ENCODE peak calls at places on chromosomes 7 and 10, in four cellular contexts. One of them, this sample, is unnamed.

GRCh38 chr7:148772297-148773089 is 73.8 kb downstream of the CUL1 start:
- DNase-seq in transverse colon: no peak
- DNase-seq in ovary: no peak
- DNase-seq in HCT116: peak
- DNase-seq in this sample: no peak

GRCh38 chr10:113135025-113135424 is 185.0 kb downstream of the TCF7L2 start:
- DNase-seq in transverse colon: no peak
- DNase-seq in ovary: no peak
- DNase-seq in HCT116: no peak
- DNase-seq in this sample: no peak

GRCh38 chr10:130021373-130021950 is 57.4 kb upstream of the EBF3 start:
- DNase-seq in transverse colon: no peak
- DNase-seq in ovary: no peak
- DNase-seq in HCT116: no peak
- DNase-seq in this sample: no peak

GRCh38 chr7:46007194-46007593 is 86.1 kb upstream of the IGFBP3 start:
- DNase-seq in transverse colon: no peak
- DNase-seq in ovary: no peak
- DNase-seq in HCT116: no peak
- DNase-seq in this sample: no peak

GRCh38 chr10:10891437-10891836 is 126.2 kb upstream of the CELF2 start:
- DNase-seq in transverse colon: no peak
- DNase-seq in ovary: no peak
- DNase-seq in HCT116: no peak
- DNase-seq in this sample: no peak

GRCh38 chr7:155003215-155003999 is 483 bp upstream of the PAXIP1 start:
- DNase-seq in transverse colon: peak
- DNase-seq in ovary: peak
- DNase-seq in HCT116: peak
- DNase-seq in this sample: peak

GRCh38 chr10:97685395-97685958 is 1.6 kb downstream of the AVPI1 start:
- DNase-seq in transverse colon: peak
- DNase-seq in ovary: peak
- DNase-seq in HCT116: peak
- DNase-seq in this sample: peak

GRCh38 chr7:98520356-98520932 is 96.6 kb upstream of the NPTX2 start:
- DNase-seq in transverse colon: no peak
- DNase-seq in ovary: no peak
- DNase-seq in HCT116: peak
- DNase-seq in this sample: peak

GRCh38 chr10:110431659-110432058 is 66.0 kb upstream of the DUSP5 start:
- DNase-seq in transverse colon: no peak
- DNase-seq in ovary: no peak
- DNase-seq in HCT116: no peak
- DNase-seq in this sample: no peak

DNA sequence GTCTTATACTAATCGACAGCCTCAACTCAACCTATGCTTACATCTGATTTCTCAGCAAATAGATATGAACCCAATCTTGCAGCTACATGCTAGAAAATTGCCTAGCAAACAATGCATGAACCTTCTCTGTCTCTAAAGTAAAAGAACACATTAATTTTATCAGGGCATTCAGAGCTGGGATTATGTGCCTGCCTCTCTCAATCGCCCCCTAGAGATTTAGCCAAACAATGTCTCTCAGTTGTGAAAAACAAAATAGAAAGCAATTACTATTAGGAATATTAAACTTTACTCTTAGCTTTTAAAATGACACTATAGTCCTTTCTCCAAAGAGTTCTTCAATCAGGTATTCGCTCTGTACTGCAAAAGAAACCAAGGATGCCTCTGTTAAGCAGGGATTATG is 737.1 kb downstream of the PARD3 start:
- DNase-seq in transverse colon: no peak
- DNase-seq in ovary: no peak
- DNase-seq in HCT116: no peak
- DNase-seq in this sample: no peak
- TF ChIP-seq CTCF in transverse colon: no peak
- TF ChIP-seq CTCF in ovary: peak
- TF ChIP-seq CTCF in HCT116: peak
- TF ChIP-seq CTCF in this sample: no peak

DNA sequence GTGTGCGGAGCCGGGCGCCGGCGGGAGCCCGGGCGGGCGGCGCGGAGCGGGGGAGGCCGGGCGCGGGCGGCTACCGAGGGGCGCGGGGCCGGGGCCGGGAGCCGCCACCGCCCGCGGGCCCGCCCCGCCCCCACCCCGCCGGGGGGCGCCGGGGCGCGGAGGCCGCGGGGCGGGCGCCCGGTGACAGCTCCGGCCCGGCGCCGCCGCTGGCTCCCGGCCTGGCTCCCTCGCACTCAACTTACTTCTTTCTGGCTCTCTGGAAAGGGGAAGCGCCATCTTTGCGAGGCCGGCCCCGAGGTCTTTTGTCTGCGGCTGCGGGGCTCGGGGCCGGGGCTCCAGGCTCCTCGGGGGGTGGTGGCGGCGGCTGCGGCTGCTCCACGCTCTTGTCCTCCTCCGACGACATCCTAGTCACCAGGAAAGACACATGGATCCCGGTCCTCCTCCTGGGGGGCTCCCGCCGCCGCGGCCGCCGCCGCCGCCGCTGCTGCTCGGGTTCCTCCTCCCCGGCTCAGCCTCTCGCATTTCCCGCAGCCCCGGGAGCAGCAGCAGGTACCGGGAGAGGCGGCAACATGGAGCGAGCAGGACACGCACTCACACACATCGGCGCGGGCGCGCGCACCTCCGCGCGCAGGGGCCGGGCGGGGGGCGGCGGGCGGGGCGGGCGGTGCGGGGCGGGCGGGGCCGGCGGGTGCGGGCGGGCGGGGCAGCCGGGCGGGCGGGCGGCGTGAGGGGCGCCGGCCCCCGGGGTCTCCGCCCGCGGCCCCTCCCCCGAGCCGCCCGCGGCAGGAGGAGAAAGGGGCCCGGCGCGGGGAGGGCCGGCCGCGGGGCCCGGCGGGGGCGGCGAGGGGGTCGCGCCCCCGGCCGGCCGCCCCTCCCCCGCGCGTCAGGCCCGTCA is at the start of gene KMT2C:
- DNase-seq in transverse colon: peak
- DNase-seq in ovary: peak
- DNase-seq in HCT116: no peak
- DNase-seq in this sample: peak
- TF ChIP-seq POLR2A in transverse colon: peak
- TF ChIP-seq POLR2A in ovary: peak
- TF ChIP-seq POLR2A in HCT116: no peak
- TF ChIP-seq POLR2A in this sample: no peak

GRCh38 chr10:8227246-8227645 is 172.8 kb downstream of the GATA3 start:
- DNase-seq in transverse colon: no peak
- DNase-seq in ovary: no peak
- DNase-seq in HCT116: no peak
- DNase-seq in this sample: no peak

GRCh38 chr10:8233832-8234259 is 179.4 kb downstream of the GATA3 start:
- DNase-seq in transverse colon: no peak
- DNase-seq in ovary: no peak
- DNase-seq in HCT116: no peak
- DNase-seq in this sample: no peak

GRCh38 chr10:8229153-8229552 is 174.7 kb downstream of the GATA3 start:
- DNase-seq in transverse colon: no peak
- DNase-seq in ovary: no peak
- DNase-seq in HCT116: no peak
- DNase-seq in this sample: no peak

GRCh38 chr10:8233049-8233448 is 178.6 kb downstream of the GATA3 start:
- DNase-seq in transverse colon: no peak
- DNase-seq in ovary: no peak
- DNase-seq in HCT116: no peak
- DNase-seq in this sample: no peak

GRCh38 chr10:8230887-8231286 is 176.4 kb downstream of the GATA3 start:
- DNase-seq in transverse colon: no peak
- DNase-seq in ovary: no peak
- DNase-seq in HCT116: no peak
- DNase-seq in this sample: no peak
- TF ChIP-seq CTCF in transverse colon: no peak
- TF ChIP-seq CTCF in ovary: no peak
- TF ChIP-seq CTCF in HCT116: no peak
- TF ChIP-seq CTCF in this sample: no peak

GRCh38 chr7:90595801-90596683 is at the start of gene CDK14:
- DNase-seq in transverse colon: peak
- DNase-seq in ovary: peak
- DNase-seq in HCT116: peak
- DNase-seq in this sample: peak
- TF ChIP-seq POLR2A in transverse colon: no peak
- TF ChIP-seq POLR2A in ovary: peak
- TF ChIP-seq POLR2A in HCT116: peak
- TF ChIP-seq POLR2A in this sample: no peak

GRCh38 chr7:562394-562675 is 42.7 kb upstream of the PDGFA start:
- DNase-seq in transverse colon: no peak
- DNase-seq in ovary: no peak
- DNase-seq in HCT116: no peak
- DNase-seq in this sample: no peak

GRCh38 chr7:561631-562393 is 42.2 kb upstream of the PDGFA start:
- DNase-seq in transverse colon: peak
- DNase-seq in ovary: peak
- DNase-seq in HCT116: no peak
- DNase-seq in this sample: peak

GRCh38 chr7:562789-563628 is 43.4 kb upstream of the PDGFA start:
- DNase-seq in transverse colon: no peak
- DNase-seq in ovary: no peak
- DNase-seq in HCT116: no peak
- DNase-seq in this sample: no peak

GRCh38 chr7:559396-559705 is 39.7 kb upstream of the PDGFA start:
- DNase-seq in transverse colon: no peak
- DNase-seq in ovary: no peak
- DNase-seq in HCT116: no peak
- DNase-seq in this sample: no peak

GRCh38 chr7:560966-561630 is 41.5 kb upstream of the PDGFA start:
- DNase-seq in transverse colon: no peak
- DNase-seq in ovary: no peak
- DNase-seq in HCT116: no peak
- DNase-seq in this sample: no peak
- TF ChIP-seq CTCF in transverse colon: no peak
- TF ChIP-seq CTCF in ovary: no peak
- TF ChIP-seq CTCF in HCT116: no peak
- TF ChIP-seq CTCF in this sample: no peak

GRCh38 chr7:142804715-142805114 is 33.9 kb downstream of the PRSS2 start:
- DNase-seq in transverse colon: no peak
- DNase-seq in ovary: no peak
- DNase-seq in HCT116: no peak
- DNase-seq in this sample: no peak
- TF ChIP-seq POLR2A in transverse colon: no peak
- TF ChIP-seq POLR2A in ovary: no peak
- TF ChIP-seq POLR2A in HCT116: no peak
- TF ChIP-seq POLR2A in this sample: no peak

GRCh38 chr10:18660816-18661431 is 1.7 kb downstream of the ARL5B start:
- DNase-seq in transverse colon: no peak
- DNase-seq in ovary: no peak
- DNase-seq in HCT116: no peak
- DNase-seq in this sample: no peak
- TF ChIP-seq CTCF in transverse colon: no peak
- TF ChIP-seq CTCF in ovary: no peak
- TF ChIP-seq CTCF in HCT116: no peak
- TF ChIP-seq CTCF in this sample: no peak

GRCh38 chr7:435518-436366 is 83.9 kb downstream of the PDGFA start:
- DNase-seq in transverse colon: peak
- DNase-seq in ovary: no peak
- DNase-seq in HCT116: no peak
- DNase-seq in this sample: no peak
- TF ChIP-seq POLR2A in transverse colon: no peak
- TF ChIP-seq POLR2A in ovary: no peak
- TF ChIP-seq POLR2A in HCT116: no peak
- TF ChIP-seq POLR2A in this sample: no peak

This sample was measured in testis.